ENCODE peak calls at places on chromosomes 4 and X, in nine cellular contexts. J, V, K, Y, Q, X, D, R and L are unnamed samples.

GRCh38 chrX:133670394-133670793 is 255.1 kb upstream of the GPC4 start:
- DNase-seq in D (no peak), R (no peak), J (peak), X (no peak), Q (peak), V (peak), K (no peak), Y (no peak), L (no peak)

GRCh38 chrX:150664290-150664689 is 28.9 kb upstream of the MTMR1 start:
- DNase-seq in X (no peak), D (no peak), R (no peak), V (no peak), K (peak), Q (peak), J (no peak), Y (no peak), L (no peak)

GRCh38 chr4:94363136-94363655 is 20.6 kb upstream of the HPGDS start:
- DNase-seq in X (no peak), R (no peak), V (no peak), J (no peak), D (no peak), Q (no peak), Y (no peak), K (no peak), L (no peak)

GRCh38 chr4:179695175-179695574 is 2252.9 kb upstream of the AGA start:
- DNase-seq in K (no peak), D (no peak), Q (peak), V (no peak), R (no peak), X (no peak), Y (no peak), J (peak), L (peak)

GRCh38 chr4:82562553-82562854 is 716 bp upstream of the TMEM150C start:
- DNase-seq in V (no peak), K (no peak), Y (no peak), X (no peak), Q (no peak), R (no peak), D (no peak), J (no peak), L (no peak)

GRCh38 chr4:53956454-53956853 is 108.0 kb downstream of the CHIC2 start:
- DNase-seq in K (no peak), D (no peak), Y (no peak), J (no peak), R (no peak), X (no peak), V (no peak), Q (no peak), L (no peak)

GRCh38 chr4:175906397-175906796 is 94.3 kb upstream of the GPM6A start:
- DNase-seq in X (no peak), V (no peak), R (no peak), Q (no peak), J (no peak), K (no peak), D (no peak), Y (no peak), L (no peak)

GRCh38 chrX:113399501-113400192 is 559.0 kb upstream of the AMOT start:
- DNase-seq in R (peak), J (peak), Q (no peak), Y (no peak), V (no peak), K (no peak), X (no peak), D (no peak), L (no peak)

GRCh38 chr4:174663254-174663653 is 141.0 kb upstream of the HPGD start:
- DNase-seq in Y (no peak), J (no peak), Q (peak), X (no peak), R (no peak), V (no peak), K (no peak), D (no peak), L (no peak)

GRCh38 chr4:26887809-26888208 is 27.2 kb downstream of the STIM2 start:
- DNase-seq in K (no peak), V (no peak), J (no peak), Q (no peak), X (no peak), D (no peak), R (no peak), Y (no peak), L (no peak)

GRCh38 chrX:38991656-38992558 is 190.6 kb downstream of the MID1IP1 start:
- DNase-seq in Q (no peak), X (no peak), D (no peak), K (no peak), J (no peak), V (no peak), Y (no peak), R (no peak), L (no peak)

GRCh38 chrX:2697741-2698294 is 6.7 kb downstream of the CD99 start:
- DNase-seq in R (no peak), D (no peak), V (no peak), Q (no peak), K (no peak), Y (no peak), J (peak), X (no peak), L (no peak)

GRCh38 chr4:139028191-139028661 is 12.6 kb downstream of the NOCT start:
- DNase-seq in J (no peak), Y (no peak), V (no peak), X (no peak), K (no peak), R (no peak), D (no peak), Q (no peak), L (no peak)

GRCh38 chr4:107349732-107350131 is 313.6 kb upstream of the DKK2 start:
- DNase-seq in D (no peak), V (no peak), X (no peak), Q (no peak), Y (no peak), K (no peak), J (no peak), R (no peak), L (no peak)

GRCh38 chr4:174255790-174256189 is 27.7 kb downstream of the FBXO8 start:
- DNase-seq in Y (no peak), K (no peak), J (peak), Q (peak), X (no peak), V (no peak), R (no peak), D (no peak), L (no peak)

GRCh38 chrX:107894038-107894437 is 68.4 kb downstream of the MID2 start:
- DNase-seq in V (peak), Q (peak), D (peak), Y (no peak), K (peak), J (peak), R (peak), X (no peak), L (peak)

GRCh38 chr4:165470009-165470408 is 91.2 kb downstream of the CPE start:
- DNase-seq in K (no peak), R (no peak), Q (no peak), Y (no peak), J (no peak), X (no peak), D (no peak), V (no peak), L (no peak)

GRCh38 chr4:110533940-110534339 is 58.0 kb downstream of the ENPEP start:
- DNase-seq in K (no peak), J (peak), Q (peak), X (no peak), V (peak), R (peak), D (no peak), Y (no peak), L (peak)

GRCh38 chrX:39688576-39689373 is 409.0 kb downstream of the BCOR start:
- DNase-seq in X (no peak), J (peak), V (peak), Q (peak), D (no peak), Y (no peak), K (peak), R (peak), L (no peak)

GRCh38 chrX:120486786-120487185 is 17.7 kb upstream of the LAMP2 start:
- DNase-seq in J (no peak), V (no peak), X (no peak), Y (no peak), D (no peak), Q (no peak), R (peak), K (no peak), L (peak)

GRCh38 chr4:123418486-123418931 is 21.9 kb downstream of the SPRY1 start:
- DNase-seq in Q (peak), X (no peak), D (peak), J (peak), K (peak), Y (no peak), R (peak), V (peak), L (peak)

GRCh38 chrX:45557390-45557789 is 356.7 kb upstream of the DIPK2B start:
- DNase-seq in K (no peak), V (peak), J (peak), Q (peak), X (no peak), Y (no peak), D (no peak), R (no peak), L (no peak)

GRCh38 chrX:16114640-16115039 is 8.7 kb upstream of the GRPR start:
- DNase-seq in Q (peak), V (no peak), R (no peak), J (peak), K (no peak), X (no peak), D (no peak), Y (no peak), L (peak)

GRCh38 chr4:113270520-113271319 is 221.3 kb downstream of the ANK2 start:
- DNase-seq in Y (no peak), X (no peak), Q (no peak), K (no peak), D (no peak), V (no peak), R (no peak), J (no peak), L (no peak)